ENCODE peak calls at places on chromosomes 16 and 17, in six cellular contexts. One of them, this sample, is unnamed.

GRCh38 chr16:61829631-61830030 is 206.6 kb downstream of the CDH8 start:
- DNase-seq in body of pancreas: no peak
- DNase-seq in esophagus muscularis mucosa: no peak
- DNase-seq in suprapubic skin: no peak
- DNase-seq in sigmoid colon: no peak
- DNase-seq in stomach: no peak
- DNase-seq in this sample: no peak

GRCh38 chr16:86477642-86478041 is 32.7 kb upstream of the FOXF1 start:
- DNase-seq in stomach: no peak
- DNase-seq in esophagus muscularis mucosa: no peak
- DNase-seq in body of pancreas: no peak
- DNase-seq in suprapubic skin: no peak
- DNase-seq in sigmoid colon: peak; percentile 78
- DNase-seq in this sample: no peak

GRCh38 chr17:3754458-3755334 is 31.0 kb downstream of the HASPIN start:
- DNase-seq in body of pancreas: peak; percentile 100
- DNase-seq in esophagus muscularis mucosa: no peak
- DNase-seq in stomach: peak; percentile 99
- DNase-seq in suprapubic skin: peak; percentile 92
- DNase-seq in sigmoid colon: no peak
- DNase-seq in this sample: peak; percentile 96

GRCh38 chr16:8905168-8905762 is 23.1 kb downstream of the LITAFD start:
- DNase-seq in esophagus muscularis mucosa: no peak
- DNase-seq in stomach: no peak
- DNase-seq in sigmoid colon: no peak
- DNase-seq in body of pancreas: no peak
- DNase-seq in suprapubic skin: no peak
- DNase-seq in this sample: no peak

GRCh38 chr16:19177111-19177747 is 9.2 kb downstream of the SYT17 start:
- DNase-seq in esophagus muscularis mucosa: no peak
- DNase-seq in body of pancreas: no peak
- DNase-seq in sigmoid colon: no peak
- DNase-seq in suprapubic skin: no peak
- DNase-seq in stomach: no peak
- DNase-seq in this sample: no peak

GRCh38 chr16:81699596-81699995 is 79.5 kb upstream of the PLCG2 start:
- DNase-seq in body of pancreas: no peak
- DNase-seq in esophagus muscularis mucosa: no peak
- DNase-seq in stomach: no peak
- DNase-seq in suprapubic skin: no peak
- DNase-seq in sigmoid colon: no peak
- DNase-seq in this sample: no peak

GRCh38 chr16:77043076-77043475 is 147.9 kb upstream of the MON1B start:
- DNase-seq in suprapubic skin: no peak
- DNase-seq in esophagus muscularis mucosa: no peak
- DNase-seq in stomach: no peak
- DNase-seq in sigmoid colon: no peak
- DNase-seq in body of pancreas: no peak
- DNase-seq in this sample: no peak

GRCh38 chr16:9345046-9345445 is 253.6 kb downstream of the HAPSTR1 start:
- DNase-seq in suprapubic skin: no peak
- DNase-seq in esophagus muscularis mucosa: peak; percentile 55
- DNase-seq in sigmoid colon: no peak
- DNase-seq in body of pancreas: no peak
- DNase-seq in stomach: no peak
- DNase-seq in this sample: no peak

GRCh38 chr17:66678827-66679226 is 156.1 kb upstream of the CACNG5 start:
- DNase-seq in esophagus muscularis mucosa: no peak
- DNase-seq in suprapubic skin: no peak
- DNase-seq in sigmoid colon: no peak
- DNase-seq in stomach: no peak
- DNase-seq in body of pancreas: no peak
- DNase-seq in this sample: no peak

GRCh38 chr16:4850211-4850610 is 2.9 kb downstream of the UBN1 start:
- DNase-seq in suprapubic skin: no peak
- DNase-seq in body of pancreas: no peak
- DNase-seq in sigmoid colon: no peak
- DNase-seq in esophagus muscularis mucosa: no peak
- DNase-seq in stomach: no peak
- DNase-seq in this sample: no peak

GRCh38 chr16:15610369-15610871 is 32.5 kb downstream of the MARF1 start:
- DNase-seq in sigmoid colon: no peak
- DNase-seq in suprapubic skin: no peak
- DNase-seq in body of pancreas: no peak
- DNase-seq in esophagus muscularis mucosa: no peak
- DNase-seq in stomach: no peak
- DNase-seq in this sample: no peak

GRCh38 chr17:72826602-72827001 is 265.9 kb downstream of the SLC39A11 start:
- DNase-seq in stomach: no peak
- DNase-seq in body of pancreas: no peak
- DNase-seq in suprapubic skin: no peak
- DNase-seq in esophagus muscularis mucosa: no peak
- DNase-seq in sigmoid colon: no peak
- DNase-seq in this sample: no peak

DNA sequence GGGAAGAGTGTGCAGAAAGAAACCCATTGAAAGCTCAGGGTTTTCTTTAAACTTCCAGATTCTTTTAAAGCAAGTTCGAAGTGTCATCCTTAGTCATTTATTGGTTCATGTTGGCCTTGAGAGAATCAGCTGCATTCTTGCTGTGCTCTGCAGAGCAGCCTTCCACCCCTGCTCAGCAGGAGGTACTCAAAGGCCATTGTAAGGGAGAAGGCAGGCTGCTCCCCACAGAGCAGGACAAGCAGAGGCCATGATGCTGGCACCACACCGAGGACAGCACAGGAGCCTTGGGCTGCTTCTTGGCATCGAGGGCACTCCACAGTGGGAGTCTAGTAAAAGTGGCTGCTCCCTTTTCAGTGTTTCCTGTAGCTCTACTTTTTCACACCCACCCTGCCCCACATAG is 29.6 kb downstream of the NMT1 start:
- DNase-seq in esophagus muscularis mucosa: no peak
- DNase-seq in stomach: no peak
- DNase-seq in sigmoid colon: no peak
- DNase-seq in suprapubic skin: no peak
- DNase-seq in body of pancreas: no peak
- DNase-seq in this sample: no peak
- H3K27ac ChIP-seq in esophagus muscularis mucosa: peak overlapping the region; percentile 91
- H3K27ac ChIP-seq in stomach: no peak overlapping the region
- H3K27ac ChIP-seq in sigmoid colon: peak overlapping the region; percentile 93
- H3K27ac ChIP-seq in suprapubic skin: peak overlapping the region; percentile 24
- H3K27ac ChIP-seq in body of pancreas: no peak overlapping the region
- H3K27ac ChIP-seq in this sample: no peak overlapping the region

DNA sequence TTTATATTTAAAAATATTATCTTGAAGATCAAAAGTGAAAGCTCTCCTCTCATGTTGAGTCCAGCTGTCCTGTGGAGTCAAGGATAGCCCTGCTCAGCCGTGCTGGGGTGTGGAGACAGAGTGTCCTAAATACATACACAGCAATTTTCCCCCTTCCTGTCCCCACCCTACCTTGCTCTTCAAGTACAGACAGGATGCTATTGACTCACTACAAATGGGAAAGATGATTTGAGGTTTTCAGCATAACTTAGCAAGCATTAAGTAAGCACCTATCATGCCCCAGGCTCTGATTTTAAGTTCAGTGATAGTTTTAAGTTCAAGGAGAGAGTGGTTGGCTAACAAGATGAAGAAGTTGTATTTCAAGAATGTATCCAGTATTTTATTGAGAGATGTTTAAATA is 183.7 kb upstream of the ANKFN1 start:
- DNase-seq in sigmoid colon: no peak
- DNase-seq in body of pancreas: no peak
- DNase-seq in suprapubic skin: no peak
- DNase-seq in esophagus muscularis mucosa: no peak
- DNase-seq in stomach: no peak
- DNase-seq in this sample: no peak
- TF ChIP-seq POLR2A in sigmoid colon: no peak
- TF ChIP-seq POLR2A in body of pancreas: no peak
- TF ChIP-seq POLR2A in suprapubic skin: no peak
- TF ChIP-seq POLR2A in esophagus muscularis mucosa: no peak
- TF ChIP-seq POLR2A in stomach: no peak
- TF ChIP-seq POLR2A in this sample: no peak

DNA sequence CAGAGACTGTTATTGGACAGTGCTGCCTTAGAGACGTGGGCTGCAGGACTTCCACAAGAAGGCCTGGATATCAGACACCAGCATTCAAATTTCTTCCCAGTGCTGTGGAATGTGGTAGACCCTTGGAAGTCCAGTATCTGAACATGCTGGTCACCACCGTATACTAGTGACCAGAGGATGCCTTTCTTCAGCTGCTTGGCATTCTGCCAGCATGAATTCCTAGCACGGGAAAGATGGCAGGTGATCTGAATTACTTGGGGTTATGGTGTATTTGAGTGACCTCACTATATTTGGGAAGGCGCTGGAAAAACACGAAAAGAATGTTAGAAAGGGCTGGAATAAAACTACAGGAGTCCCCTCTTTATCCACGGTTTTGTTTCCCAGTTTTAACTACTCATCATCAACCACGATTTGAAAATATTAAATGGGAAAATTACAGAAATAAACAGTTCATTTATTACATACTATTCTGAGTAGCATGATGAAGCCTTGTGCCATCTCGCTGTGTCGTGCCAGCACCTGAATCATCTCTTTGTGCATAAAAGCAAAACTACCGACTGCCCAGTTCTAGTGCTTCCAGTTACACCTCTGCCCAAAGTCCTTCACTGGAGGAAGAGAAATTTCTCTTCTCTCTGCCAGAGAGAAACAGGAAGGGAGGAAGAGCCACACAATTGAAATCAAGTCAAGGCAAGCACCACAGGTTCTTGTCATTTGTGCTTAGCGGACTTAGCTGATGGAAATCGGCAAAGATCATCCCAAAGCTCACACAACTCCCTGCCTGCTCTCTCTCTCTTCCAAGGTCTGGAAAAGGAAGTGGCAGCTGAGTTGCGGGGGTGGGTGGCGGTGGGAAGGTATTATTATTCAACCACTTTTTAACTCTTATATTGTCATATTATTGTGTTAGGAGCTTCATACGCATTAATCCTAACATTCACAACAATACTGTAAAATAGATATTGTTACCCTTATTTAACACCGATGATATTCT is 1.4 kb upstream of the CHST4 start:
- DNase-seq in body of pancreas: no peak
- DNase-seq in suprapubic skin: no peak
- DNase-seq in sigmoid colon: no peak
- DNase-seq in esophagus muscularis mucosa: no peak
- DNase-seq in stomach: no peak
- DNase-seq in this sample: no peak
- H3K27ac ChIP-seq in body of pancreas: no peak overlapping the region
- H3K27ac ChIP-seq in suprapubic skin: no peak overlapping the region
- H3K27ac ChIP-seq in sigmoid colon: peak overlapping the region; percentile 32
- H3K27ac ChIP-seq in esophagus muscularis mucosa: no peak overlapping the region
- H3K27ac ChIP-seq in stomach: no peak overlapping the region
- H3K27ac ChIP-seq in this sample: no peak overlapping the region

DNA sequence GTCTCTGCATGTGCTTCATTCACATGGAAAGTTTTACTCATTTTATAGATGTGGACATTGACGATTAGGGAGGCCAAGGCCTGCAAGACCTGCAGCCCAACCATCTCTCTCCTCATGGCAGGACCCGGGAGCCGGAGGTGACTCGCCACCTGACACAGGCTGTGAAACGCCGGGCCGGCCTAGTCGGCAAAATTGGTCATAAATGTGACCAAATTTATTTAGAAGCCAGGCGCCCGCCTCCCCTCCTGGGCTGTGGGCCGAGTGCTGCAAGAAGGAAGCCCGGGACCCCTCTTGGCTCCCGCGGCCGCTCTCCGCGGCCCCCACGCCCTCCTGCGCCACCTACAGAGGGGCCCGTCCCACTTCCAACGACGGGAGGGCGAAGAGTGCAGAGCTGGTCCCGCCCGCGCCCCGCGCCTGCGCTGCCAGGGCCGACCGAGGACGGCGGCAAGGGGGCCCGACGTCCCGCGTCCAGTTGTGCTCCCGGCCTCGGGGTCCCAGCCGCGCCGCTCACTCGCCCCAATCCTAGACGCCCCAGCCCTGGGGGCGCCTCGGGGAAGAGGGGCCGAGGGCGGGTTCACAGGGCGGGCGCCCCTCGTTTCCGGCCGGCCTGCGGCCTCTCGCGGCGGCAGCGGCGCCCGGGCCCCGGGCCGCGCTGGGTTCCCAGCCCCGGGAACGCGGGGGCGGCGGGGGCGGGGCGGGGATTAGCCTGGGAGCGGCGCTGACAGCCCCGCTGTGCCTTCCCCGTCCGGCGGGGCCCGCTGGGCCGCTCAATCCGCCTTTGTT is 47.5 kb downstream of the WNT3 start:
- DNase-seq in body of pancreas: peak; percentile 29
- DNase-seq in stomach: peak; percentile 42
- DNase-seq in sigmoid colon: no peak
- DNase-seq in esophagus muscularis mucosa: no peak
- DNase-seq in suprapubic skin: peak; percentile 74
- DNase-seq in this sample: no peak
- TF ChIP-seq POLR2A in body of pancreas: no peak
- TF ChIP-seq POLR2A in stomach: no peak
- TF ChIP-seq POLR2A in sigmoid colon: no peak
- TF ChIP-seq POLR2A in esophagus muscularis mucosa: no peak
- TF ChIP-seq POLR2A in suprapubic skin: no peak
- TF ChIP-seq POLR2A in this sample: no peak

GRCh38 chr17:45308840-45309239 is 8.0 kb downstream of the MAP3K14 start:
- DNase-seq in sigmoid colon: no peak
- DNase-seq in body of pancreas: no peak
- DNase-seq in suprapubic skin: no peak
- DNase-seq in esophagus muscularis mucosa: no peak
- DNase-seq in stomach: no peak
- DNase-seq in this sample: no peak
- H3K27ac ChIP-seq in sigmoid colon: peak overlapping the region; percentile 84
- H3K27ac ChIP-seq in body of pancreas: no peak overlapping the region
- H3K27ac ChIP-seq in suprapubic skin: peak overlapping the region; percentile 86
- H3K27ac ChIP-seq in esophagus muscularis mucosa: peak overlapping the region; percentile 99
- H3K27ac ChIP-seq in stomach: peak overlapping the region; percentile 96
- H3K27ac ChIP-seq in this sample: no peak overlapping the region

DNA sequence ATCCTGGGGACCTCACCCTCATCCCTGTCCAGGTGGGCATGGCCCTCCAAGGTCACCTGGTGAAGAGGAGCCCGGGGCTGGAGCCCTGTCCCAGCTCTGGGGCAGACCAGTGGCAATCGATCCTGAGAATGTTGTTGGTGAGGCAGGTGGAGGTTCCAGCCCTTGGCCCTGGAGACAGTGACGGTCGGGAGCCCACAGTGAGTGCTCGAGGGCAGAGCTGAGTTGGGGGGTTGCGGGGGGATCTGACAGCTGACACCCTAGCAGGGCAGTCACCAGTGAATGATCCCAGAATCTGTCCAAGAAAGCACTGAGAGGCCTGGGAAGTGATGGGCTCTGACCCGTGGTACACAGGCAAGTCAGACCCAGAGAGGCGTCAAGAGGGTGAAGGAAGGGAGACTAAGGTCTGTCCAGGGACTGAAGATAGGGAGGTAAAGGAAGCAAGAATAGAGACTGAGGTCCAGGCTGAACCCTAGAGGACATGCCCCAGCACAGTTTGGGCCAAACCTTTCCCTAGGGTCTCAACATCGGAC is 17.6 kb downstream of the POLR3K start:
- DNase-seq in stomach: no peak
- DNase-seq in sigmoid colon: no peak
- DNase-seq in suprapubic skin: no peak
- DNase-seq in body of pancreas: no peak
- DNase-seq in esophagus muscularis mucosa: no peak
- DNase-seq in this sample: no peak
- TF ChIP-seq POLR2A in stomach: no peak
- TF ChIP-seq POLR2A in sigmoid colon: no peak
- TF ChIP-seq POLR2A in suprapubic skin: no peak
- TF ChIP-seq POLR2A in body of pancreas: no peak
- TF ChIP-seq POLR2A in esophagus muscularis mucosa: no peak
- TF ChIP-seq POLR2A in this sample: no peak

This sample was measured in prostate gland.